ENCODE peak calls at places on chromosomes 3 and 15, in seven cellular contexts. I is lung, M is GM23338, R is left lung, D is psoas muscle, H is ascending aorta, E is Peyer's patch. W is an unnamed sample.

GRCh38 chr3:189466004-189466403 is 165.2 kb upstream of the TP63 start:
- DNase-seq in I (no peak), M (no peak), R (no peak), D (no peak), H (no peak), E (no peak), W (no peak)

GRCh38 chr3:114299421-114299820 is 5.6 kb downstream of the TIGIT start:
- DNase-seq in I (no peak), M (peak; percentile 51), R (peak; percentile 61), D (no peak), H (no peak), E (no peak), W (no peak)

GRCh38 chr3:163481738-163482137 is 1596.6 kb downstream of the SI start:
- DNase-seq in I (no peak), M (no peak), R (no peak), D (no peak), H (no peak), E (no peak), W (no peak)

GRCh38 chr15:51274956-51275355 is 63.4 kb downstream of the CYP19A1 start:
- DNase-seq in I (no peak), M (no peak), R (no peak), D (no peak), H (no peak), E (no peak), W (no peak)

GRCh38 chr3:127712461-127712860 is 39.7 kb downstream of the ABTB1 start:
- DNase-seq in I (no peak), M (no peak), R (no peak), D (no peak), H (no peak), E (peak; percentile 34), W (no peak)

GRCh38 chr3:183498634-183499033 is 56.9 kb downstream of the KLHL6 start:
- DNase-seq in I (no peak), M (no peak), R (no peak), D (no peak), H (no peak), E (no peak), W (no peak)

GRCh38 chr15:81265944-81266775 is 57.8 kb downstream of the STARD5 start:
- DNase-seq in I (peak; percentile 82), M (peak; percentile 91), R (peak; percentile 89), D (peak; percentile 82), H (peak; percentile 38), E (peak; percentile 82), W (peak; percentile 87)

GRCh38 chr3:181329024-181329423 is 339.5 kb upstream of the DNAJC19 start:
- DNase-seq in I (no peak), M (no peak), R (no peak), D (no peak), H (no peak), E (no peak), W (no peak)

GRCh38 chr15:89917442-89918085 is 4.8 kb upstream of the ARPIN start:
- DNase-seq in I (peak; percentile 42), M (no peak), R (no peak), D (no peak), H (no peak), E (no peak), W (no peak)

GRCh38 chr3:184600685-184601377 is 39.2 kb downstream of the EPHB3 start:
- DNase-seq in I (no peak), M (no peak), R (peak; percentile 46), D (no peak), H (no peak), E (no peak), W (no peak)

GRCh38 chr15:59148160-59148810 is 43.3 kb downstream of the CCNB2 start:
- DNase-seq in I (no peak), M (peak; percentile 28), R (no peak), D (no peak), H (no peak), E (no peak), W (no peak)

GRCh38 chr3:8669019-8669418 is 24.4 kb upstream of the SSUH2 start:
- DNase-seq in I (no peak), M (no peak), R (no peak), D (no peak), H (no peak), E (no peak), W (no peak)

GRCh38 chr15:74988007-74988800 is 7.2 kb upstream of the SCAMP5 start:
- DNase-seq in I (no peak), M (peak; percentile 87), R (no peak), D (no peak), H (no peak), E (peak; percentile 61), W (no peak)

GRCh38 chr3:48107227-48107626 is 81.0 kb downstream of the CDC25A start:
- DNase-seq in I (no peak), M (peak; percentile 61), R (no peak), D (no peak), H (no peak), E (no peak), W (no peak)

GRCh38 chr3:133393691-133394474 is 6.0 kb upstream of the BFSP2 start:
- DNase-seq in I (no peak), M (no peak), R (no peak), D (peak; percentile 33), H (no peak), E (no peak), W (no peak)

GRCh38 chr3:45972534-45973402 is 22.9 kb downstream of the FYCO1 start:
- DNase-seq in I (peak; percentile 54), M (no peak), R (no peak), D (no peak), H (no peak), E (no peak), W (no peak)

GRCh38 chr3:194121881-194122280 is 14.1 kb upstream of the HES1 start:
- DNase-seq in I (no peak), M (no peak), R (no peak), D (no peak), H (no peak), E (no peak), W (no peak)

GRCh38 chr3:87901141-87901540 is 157.7 kb downstream of the CGGBP1 start:
- DNase-seq in I (no peak), M (no peak), R (no peak), D (no peak), H (no peak), E (no peak), W (no peak)

GRCh38 chr3:42605550-42606173 is 5.2 kb downstream of the NKTR start:
- DNase-seq in I (no peak), M (no peak), R (no peak), D (no peak), H (no peak), E (no peak), W (no peak)

GRCh38 chr3:114586119-114586518 is 292.3 kb downstream of the TIGIT start:
- DNase-seq in I (no peak), M (no peak), R (no peak), D (no peak), H (no peak), E (no peak), W (no peak)

GRCh38 chr3:113773381-113773780 is 26.5 kb downstream of the ATP6V1A start:
- DNase-seq in I (no peak), M (no peak), R (no peak), D (no peak), H (no peak), E (no peak), W (no peak)

GRCh38 chr3:134675726-134676252 is 25.0 kb upstream of the KY start:
- DNase-seq in I (no peak), M (no peak), R (no peak), D (no peak), H (no peak), E (no peak), W (no peak)

GRCh38 chr3:189342811-189343210 is 171.0 kb downstream of the TPRG1 start:
- DNase-seq in I (no peak), M (no peak), R (no peak), D (no peak), H (no peak), E (no peak), W (no peak)

GRCh38 chr15:64456634-64457108 is 3.7 kb upstream of the ZNF609 start:
- DNase-seq in I (no peak), M (no peak), R (no peak), D (no peak), H (no peak), E (no peak), W (no peak)

GRCh38 chr3:95333826-95334225 is 1271.0 kb downstream of the NSUN3 start:
- DNase-seq in I (no peak), M (no peak), R (no peak), D (no peak), H (no peak), E (no peak), W (no peak)

GRCh38 chr15:100878130-100878529 is 1.5 kb upstream of the ALDH1A3 start:
- DNase-seq in I (no peak), M (no peak), R (no peak), D (no peak), H (no peak), E (no peak), W (no peak)
- H3K27ac ChIP-seq in I (no peak overlapping the region), M (no peak overlapping the region), R (no peak overlapping the region), D (no peak overlapping the region), H (no peak overlapping the region), E (no peak overlapping the region), W (no peak overlapping the region)

DNA sequence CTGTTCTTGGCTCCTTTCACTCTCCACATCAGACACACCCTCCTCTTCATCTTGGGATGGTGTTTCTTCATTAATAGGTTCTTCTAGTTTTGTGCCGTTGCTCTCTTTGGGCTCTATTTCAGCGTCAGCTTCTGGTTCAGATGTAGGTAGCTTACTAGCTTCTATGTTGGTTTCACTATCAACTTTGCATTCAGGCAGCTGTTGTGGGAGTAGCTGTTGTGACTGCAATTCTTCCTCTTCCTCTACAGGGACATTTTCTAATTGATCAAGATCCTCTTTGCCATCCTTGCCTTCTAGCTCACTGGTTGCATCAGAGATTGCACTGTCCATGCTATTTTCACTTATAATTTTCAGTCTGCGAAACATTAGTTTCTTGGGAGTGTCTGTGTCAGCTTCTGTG is 80.1 kb downstream of the SETD2 start:
- DNase-seq in I (no peak), M (no peak), R (no peak), D (no peak), H (no peak), E (no peak), W (no peak)
- H3K4me1 ChIP-seq in I (no peaks in the 10 kb centered on the region), M (no peaks in the 10 kb centered on the region), R (no peaks in the 10 kb centered on the region), D (no peaks in the 10 kb centered on the region), H (no peaks in the 10 kb centered on the region), E (no peaks in the 10 kb centered on the region), W (no peaks in the 10 kb centered on the region)

GRCh38 chr15:24957691-24958090 is 2.9 kb downstream of the SNRPN start:
- DNase-seq in I (no peak), M (peak; percentile 42), R (no peak), D (no peak), H (no peak), E (no peak), W (no peak)
- H3K27ac ChIP-seq in I (no peak overlapping the region), M (peak overlapping the region; percentile 89), R (no peak overlapping the region), D (peak overlapping the region; percentile 85), H (no peak overlapping the region), E (no peak overlapping the region), W (peak overlapping the region; percentile 12)

GRCh38 chr15:39623550-39623931 is 42.7 kb downstream of the THBS1 start:
- DNase-seq in I (no peak), M (no peak), R (no peak), D (no peak), H (no peak), E (no peak), W (no peak)

GRCh38 chr15:39625451-39625850 is 44.6 kb downstream of the THBS1 start:
- DNase-seq in I (no peak), M (no peak), R (no peak), D (no peak), H (no peak), E (no peak), W (no peak)

GRCh38 chr15:39622660-39623549 is 42.0 kb downstream of the THBS1 start:
- DNase-seq in I (no peak), M (no peak), R (no peak), D (no peak), H (no peak), E (no peak), W (no peak)

GRCh38 chr15:39625856-39626255 is 45.0 kb downstream of the THBS1 start:
- DNase-seq in I (no peak), M (no peak), R (no peak), D (no peak), H (no peak), E (no peak), W (no peak)

GRCh38 chr15:39624806-39625205 is 43.9 kb downstream of the THBS1 start:
- DNase-seq in I (no peak), M (no peak), R (no peak), D (peak; percentile 68), H (peak; percentile 26), E (peak; percentile 61), W (peak; percentile 87)
- H3K4me1 ChIP-seq in I (peaks cover 26% of the 10 kb centered on the region), M (no peaks in the 10 kb centered on the region), R (peaks cover 2% of the 10 kb centered on the region), D (peaks cover 19% of the 10 kb centered on the region), H (peaks cover 13% of the 10 kb centered on the region), E (peaks cover 64% of the 10 kb centered on the region), W (peaks cover 56% of the 10 kb centered on the region)

W was measured in right atrium auricular region.